ENCODE peak calls at places on chromosome 18, in six cellular contexts. U is mesendoderm, Y is trophoblast cell, K is IMR-90, M is neuronal stem cell, B is mesenchymal stem cell. H is an unnamed sample.

GRCh38 chr18:40133253-40133652 is 1821.8 kb upstream of the PIK3C3 start:
- DNase-seq in M (no peak), U (peak), K (no peak), B (no peak), Y (peak), H (no peak)

GRCh38 chr18:9961031-9961430 is 47.2 kb downstream of the VAPA start:
- DNase-seq in U (no peak), B (peak), Y (no peak), M (no peak), K (no peak), H (no peak)

GRCh38 chr18:34117319-34117718 is 107.4 kb downstream of the NOL4 start:
- DNase-seq in K (no peak), U (no peak), B (no peak), Y (no peak), M (no peak), H (no peak)

GRCh38 chr18:55275042-55275897 is 312.7 kb downstream of the TCF4 start:
- DNase-seq in M (no peak), K (peak), U (peak), Y (peak), B (peak), H (no peak)

GRCh38 chr18:53649621-53650020 is 574.8 kb downstream of the MBD2 start:
- DNase-seq in Y (no peak), M (no peak), K (no peak), B (no peak), U (peak), H (no peak)

GRCh38 chr18:58671941-58672565 is 788 bp downstream of the MALT1 start:
- DNase-seq in M (no peak), Y (peak), K (peak), B (peak), U (peak), H (no peak)

GRCh38 chr18:30730915-30731314 is 311.6 kb downstream of the DSC3 start:
- DNase-seq in B (no peak), Y (no peak), U (no peak), M (no peak), K (no peak), H (no peak)

GRCh38 chr18:23943104-23943503 is 71.5 kb upstream of the TTC39C start:
- DNase-seq in Y (no peak), B (no peak), U (no peak), K (no peak), M (no peak), H (no peak)

GRCh38 chr18:58407263-58407648 is 221.6 kb downstream of the ALPK2 start:
- DNase-seq in M (no peak), B (no peak), K (no peak), U (no peak), Y (no peak), H (no peak)

GRCh38 chr18:21111351-21112139 is at the start of gene ROCK1:
- DNase-seq in B (peak), K (peak), Y (peak), M (peak), U (peak), H (peak)

GRCh38 chr18:31354990-31355389 is 21.6 kb upstream of the DSG4 start:
- DNase-seq in M (no peak), U (no peak), Y (no peak), B (no peak), K (no peak), H (no peak)

GRCh38 chr18:75211721-75212625 is 1.4 kb downstream of the TSHZ1 start:
- DNase-seq in M (peak), K (peak), Y (peak), B (peak), U (peak), H (peak)

GRCh38 chr18:79634593-79634992 is 45.0 kb upstream of the CTDP1 start:
- DNase-seq in M (no peak), B (no peak), U (no peak), K (no peak), Y (no peak), H (no peak)

GRCh38 chr18:41940506-41941215 is 14.4 kb upstream of the PIK3C3 start:
- DNase-seq in B (peak), K (peak), U (peak), M (no peak), Y (peak), H (peak)

GRCh38 chr18:79899609-79900435 is 51.6 kb downstream of the SLC66A2 start:
- DNase-seq in Y (no peak), U (no peak), K (no peak), B (no peak), M (no peak), H (peak)

GRCh38 chr18:3466872-3467271 is 16.9 kb downstream of the TGIF1 start:
- DNase-seq in U (peak), M (no peak), K (no peak), Y (no peak), B (no peak), H (peak)

GRCh38 chr18:54351186-54351585 is 6.5 kb downstream of the STARD6 start:
- DNase-seq in B (no peak), M (no peak), K (no peak), Y (no peak), U (no peak), H (no peak)

GRCh38 chr18:54551590-54551989 is 39.5 kb upstream of the DYNAP start:
- DNase-seq in B (no peak), Y (no peak), U (peak), M (peak), K (no peak), H (no peak)

GRCh38 chr18:3675994-3676393 is 226.0 kb downstream of the TGIF1 start:
- DNase-seq in K (no peak), U (no peak), M (no peak), B (no peak), Y (no peak), H (no peak)

GRCh38 chr18:44035554-44035953 is 645.1 kb upstream of the SETBP1 start:
- DNase-seq in Y (no peak), K (no peak), B (peak), M (no peak), U (no peak), H (no peak)

GRCh38 chr18:48835119-48835518 is 115.6 kb downstream of the SMAD7 start:
- DNase-seq in B (no peak), M (no peak), Y (no peak), U (no peak), K (no peak), H (no peak)

GRCh38 chr18:5466256-5466655 is 77.5 kb downstream of the EPB41L3 start:
- DNase-seq in U (no peak), Y (peak), K (no peak), B (no peak), M (no peak), H (no peak)

GRCh38 chr18:57519668-57520424 is 66.7 kb downstream of the FECH start:
- DNase-seq in M (no peak), B (no peak), K (no peak), Y (no peak), U (peak), H (no peak)

GRCh38 chr18:37640504-37640903 is 74.9 kb upstream of the CELF4 start:
- DNase-seq in M (no peak), K (no peak), U (peak), B (no peak), Y (no peak), H (no peak)

GRCh38 chr18:35683021-35683420 is 101.5 kb downstream of the GALNT1 start:
- DNase-seq in K (peak), M (peak), Y (no peak), U (peak), B (no peak), H (no peak)

GRCh38 chr18:72119082-72119481 is 425.1 kb downstream of the CBLN2 start:
- DNase-seq in Y (no peak), B (no peak), M (no peak), K (no peak), U (no peak), H (no peak)

GRCh38 chr18:12934454-12935071 is 13.2 kb upstream of the SEH1L start:
- DNase-seq in Y (peak), M (peak), B (peak), U (peak), K (peak), H (peak)

GRCh38 chr18:48997985-48998831 is 47.4 kb upstream of the SMAD7 start:
- DNase-seq in B (peak), K (peak), Y (peak), U (peak), M (no peak), H (peak)

GRCh38 chr18:21703241-21703820 is 1.2 kb downstream of the ABHD3 start:
- DNase-seq in K (peak), Y (peak), M (peak), U (peak), B (peak), H (peak)

GRCh38 chr18:38933910-38934510 is 1368.4 kb upstream of the CELF4 start:
- DNase-seq in B (no peak), U (no peak), Y (peak), M (no peak), K (no peak), H (no peak)
- H2BK120ac ChIP-seq in B (no peak), U (no peak), Y (no peak), M (no peak), K (no peak), H (no peak)

GRCh38 chr18:457120-457519 is 43.4 kb downstream of the COLEC12 start:
- DNase-seq in M (no peak), K (peak), B (peak), Y (no peak), U (peak), H (no peak)
- H3K27ac ChIP-seq in M (no peak), K (peak), B (peak), Y (no peak), U (no peak), H (no peak)

DNA sequence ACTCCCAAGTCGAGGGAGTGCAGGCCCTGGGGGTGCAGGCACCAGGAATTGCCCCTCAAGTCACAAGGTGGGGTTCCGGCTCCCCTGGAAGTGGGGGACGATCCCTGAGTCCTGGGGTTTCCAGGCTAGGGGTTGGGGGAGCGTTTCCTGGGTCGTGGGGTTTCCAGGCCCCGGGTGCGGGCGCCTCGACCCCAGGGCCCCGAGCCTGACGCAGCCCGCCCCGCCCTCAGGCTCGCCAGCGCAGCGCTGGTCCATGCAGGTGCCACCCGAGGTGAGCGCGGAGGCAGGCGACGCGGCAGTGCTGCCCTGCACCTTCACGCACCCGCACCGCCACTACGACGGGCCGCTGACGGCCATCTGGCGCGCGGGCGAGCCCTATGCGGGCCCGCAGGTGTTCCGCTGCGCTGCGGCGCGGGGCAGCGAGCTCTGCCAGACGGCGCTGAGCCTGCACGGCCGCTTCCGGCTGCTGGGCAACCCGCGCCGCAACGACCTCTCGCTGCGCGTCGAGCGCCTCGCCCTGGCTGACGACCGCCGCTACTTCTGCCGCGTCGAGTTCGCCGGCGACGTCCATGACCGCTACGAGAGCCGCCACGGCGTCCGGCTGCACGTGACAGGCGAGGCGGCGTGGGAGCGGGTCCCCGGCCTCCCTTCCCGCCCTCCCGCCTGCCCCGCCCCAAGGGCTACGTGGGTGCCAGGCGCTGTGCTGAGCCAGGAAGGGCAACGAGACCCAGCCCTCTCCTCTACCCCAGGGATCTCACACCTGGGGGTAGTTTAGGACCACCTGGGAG is 12.0 kb downstream of the SIGLEC15 start:
- DNase-seq in K (no peak), M (peak), Y (peak), U (peak), B (peak), H (peak)
- H2BK120ac ChIP-seq in K (peak), M (no peak), Y (no peak), U (no peak), B (peak), H (no peak)

GRCh38 chr18:76461148-76461547 is 33.9 kb downstream of the ZNF516 start:
- DNase-seq in M (no peak), B (no peak), K (no peak), Y (no peak), U (no peak), H (no peak)
- H3K27ac ChIP-seq in M (no peak), B (no peak), K (no peak), Y (no peak), U (no peak), H (no peak)

GRCh38 chr18:8703781-8704301 is 1.5 kb upstream of the MTCL1 start:
- DNase-seq in M (no peak), K (no peak), U (no peak), B (no peak), Y (no peak), H (no peak)
- H2BK120ac ChIP-seq in M (no peak), K (peak), U (no peak), B (no peak), Y (no peak), H (no peak)